ENCODE peak calls at places on chromosomes 11 and 22, in five cellular contexts. One of them, this sample, is unnamed.

GRCh38 chr11:122720482-122720881 is 65.0 kb downstream of the UBASH3B start:
- DNase-seq in GM12878: no peak
- DNase-seq in hepatocyte: no peak
- DNase-seq in GM23338: no peak
- DNase-seq in fibroblast of lung: no peak
- DNase-seq in this sample: no peak

GRCh38 chr11:130781906-130782305 is 134.4 kb downstream of the SNX19 start:
- DNase-seq in hepatocyte: no peak
- DNase-seq in fibroblast of lung: peak; percentile 35
- DNase-seq in GM23338: no peak
- DNase-seq in GM12878: no peak
- DNase-seq in this sample: peak; percentile 24

GRCh38 chr11:62921573-62922188 is 518 bp upstream of the CHRM1 start:
- DNase-seq in fibroblast of lung: no peak
- DNase-seq in GM12878: no peak
- DNase-seq in hepatocyte: no peak
- DNase-seq in GM23338: no peak
- DNase-seq in this sample: peak; percentile 44

GRCh38 chr11:132821027-132821426 is 711.3 kb downstream of the OPCML start:
- DNase-seq in hepatocyte: peak; percentile 14
- DNase-seq in GM23338: no peak
- DNase-seq in GM12878: no peak
- DNase-seq in fibroblast of lung: no peak
- DNase-seq in this sample: no peak

GRCh38 chr11:103433380-103433779 is 324.2 kb downstream of the DYNC2H1 start:
- DNase-seq in GM12878: no peak
- DNase-seq in GM23338: no peak
- DNase-seq in hepatocyte: no peak
- DNase-seq in fibroblast of lung: peak; percentile 91
- DNase-seq in this sample: peak; percentile 69

GRCh38 chr11:67416416-67417335 is 1.2 kb downstream of the CARNS1 start:
- DNase-seq in fibroblast of lung: peak; percentile 18
- DNase-seq in GM12878: no peak
- DNase-seq in GM23338: peak; percentile 36
- DNase-seq in hepatocyte: peak; percentile 49
- DNase-seq in this sample: no peak

GRCh38 chr11:47966621-47967020 is 13.7 kb upstream of the PTPRJ start:
- DNase-seq in hepatocyte: no peak
- DNase-seq in fibroblast of lung: no peak
- DNase-seq in GM23338: no peak
- DNase-seq in GM12878: no peak
- DNase-seq in this sample: no peak

GRCh38 chr11:126355926-126356897 is 726 bp downstream of the ST3GAL4 start:
- DNase-seq in GM23338: peak; percentile 57
- DNase-seq in fibroblast of lung: no peak
- DNase-seq in hepatocyte: no peak
- DNase-seq in GM12878: no peak
- DNase-seq in this sample: no peak

GRCh38 chr11:61967924-61968757 is 707 bp upstream of the FTH1 start:
- DNase-seq in GM12878: peak; percentile 62
- DNase-seq in fibroblast of lung: peak; percentile 35
- DNase-seq in hepatocyte: peak; percentile 53
- DNase-seq in GM23338: peak; percentile 52
- DNase-seq in this sample: peak; percentile 38

GRCh38 chr11:4809246-4809645 is 5.1 kb upstream of the OR52R1 start:
- DNase-seq in GM23338: no peak
- DNase-seq in GM12878: no peak
- DNase-seq in hepatocyte: no peak
- DNase-seq in fibroblast of lung: no peak
- DNase-seq in this sample: no peak

GRCh38 chr11:83241291-83241946 is 44.7 kb downstream of the CCDC90B start:
- DNase-seq in fibroblast of lung: peak; percentile 70
- DNase-seq in GM12878: no peak
- DNase-seq in GM23338: peak; percentile 88
- DNase-seq in hepatocyte: peak; percentile 79
- DNase-seq in this sample: peak; percentile 68

GRCh38 chr22:30398685-30399680 is 2.2 kb downstream of the SEC14L2 start:
- DNase-seq in hepatocyte: no peak
- DNase-seq in fibroblast of lung: no peak
- DNase-seq in GM23338: no peak
- DNase-seq in GM12878: no peak
- DNase-seq in this sample: no peak

GRCh38 chr11:93577291-93577690 is 34.1 kb upstream of the SMCO4 start:
- DNase-seq in hepatocyte: no peak
- DNase-seq in GM23338: no peak
- DNase-seq in GM12878: no peak
- DNase-seq in fibroblast of lung: peak; percentile 73
- DNase-seq in this sample: no peak

GRCh38 chr11:77071671-77072605 is 5.2 kb downstream of the CAPN5 start:
- DNase-seq in GM23338: no peak
- DNase-seq in fibroblast of lung: peak; percentile 19
- DNase-seq in GM12878: no peak
- DNase-seq in hepatocyte: no peak
- DNase-seq in this sample: no peak

GRCh38 chr11:114262681-114263509 is 33.3 kb upstream of the NNMT start:
- DNase-seq in GM12878: no peak
- DNase-seq in GM23338: peak; percentile 72
- DNase-seq in fibroblast of lung: peak; percentile 69
- DNase-seq in hepatocyte: peak; percentile 71
- DNase-seq in this sample: peak; percentile 52

GRCh38 chr22:49492756-49493251 is 334.9 kb downstream of the BRD1 start:
- DNase-seq in GM12878: no peak
- DNase-seq in hepatocyte: no peak
- DNase-seq in GM23338: no peak
- DNase-seq in fibroblast of lung: no peak
- DNase-seq in this sample: no peak

GRCh38 chr11:1564535-1565172 is 7.4 kb downstream of the DUSP8 start:
- DNase-seq in GM12878: no peak
- DNase-seq in GM23338: peak; percentile 84
- DNase-seq in hepatocyte: peak; percentile 80
- DNase-seq in fibroblast of lung: peak; percentile 89
- DNase-seq in this sample: no peak

GRCh38 chr22:22410121-22410520 is 98.4 kb downstream of the ZNF280B start:
- DNase-seq in fibroblast of lung: no peak
- DNase-seq in hepatocyte: no peak
- DNase-seq in GM23338: no peak
- DNase-seq in GM12878: no peak
- DNase-seq in this sample: no peak

GRCh38 chr11:45857834-45858492 is 10.7 kb downstream of the CRY2 start:
- DNase-seq in GM23338: no peak
- DNase-seq in hepatocyte: peak; percentile 58
- DNase-seq in fibroblast of lung: peak; percentile 82
- DNase-seq in GM12878: no peak
- DNase-seq in this sample: no peak

GRCh38 chr11:127610787-127611186 is 610.2 kb upstream of the KIRREL3 start:
- DNase-seq in GM12878: no peak
- DNase-seq in hepatocyte: no peak
- DNase-seq in fibroblast of lung: no peak
- DNase-seq in GM23338: no peak
- DNase-seq in this sample: no peak

GRCh38 chr11:127616171-127616570 is 615.6 kb upstream of the KIRREL3 start:
- DNase-seq in GM23338: no peak
- DNase-seq in fibroblast of lung: no peak
- DNase-seq in GM12878: no peak
- DNase-seq in hepatocyte: no peak
- DNase-seq in this sample: no peak

GRCh38 chr11:127609025-127609788 is 608.6 kb upstream of the KIRREL3 start:
- DNase-seq in GM12878: no peak
- DNase-seq in GM23338: peak; percentile 59
- DNase-seq in hepatocyte: peak; percentile 26
- DNase-seq in fibroblast of lung: no peak
- DNase-seq in this sample: no peak

DNA sequence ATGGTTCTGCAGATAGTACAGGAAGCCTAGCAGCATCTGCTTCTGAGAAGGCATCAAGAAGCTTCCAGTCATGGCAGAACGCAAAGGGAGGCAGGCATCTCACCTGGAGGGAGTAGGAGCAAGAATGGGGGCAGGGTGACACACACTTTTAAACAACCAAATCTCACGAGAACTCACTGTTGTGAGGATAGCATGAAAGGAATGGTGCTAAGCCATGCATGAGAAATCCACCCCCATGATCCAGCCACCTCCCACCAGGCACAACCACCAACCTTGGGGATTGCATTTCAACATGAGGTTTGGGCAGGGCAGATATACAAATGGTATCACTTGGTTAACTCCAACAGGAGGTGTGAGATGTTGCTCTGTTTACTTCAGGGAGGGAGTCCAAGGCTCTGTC is 612.0 kb upstream of the KIRREL3 start:
- DNase-seq in GM12878: no peak
- DNase-seq in fibroblast of lung: no peak
- DNase-seq in GM23338: no peak
- DNase-seq in hepatocyte: no peak
- DNase-seq in this sample: no peak
- H3K79me2 ChIP-seq in GM12878: no peaks in the 10 kb centered on the region
- H3K79me2 ChIP-seq in fibroblast of lung: no peaks in the 10 kb centered on the region
- H3K79me2 ChIP-seq in GM23338: no peaks in the 10 kb centered on the region
- H3K79me2 ChIP-seq in hepatocyte: no peaks in the 10 kb centered on the region
- H3K79me2 ChIP-seq in this sample: no peaks in the 10 kb centered on the region

GRCh38 chr22:35399114-35399677 is 744 bp upstream of the MCM5 start:
- DNase-seq in GM23338: peak; percentile 52
- DNase-seq in GM12878: no peak
- DNase-seq in hepatocyte: no peak
- DNase-seq in fibroblast of lung: no peak
- DNase-seq in this sample: no peak
- H3K4me1 ChIP-seq in GM23338: peaks cover 24% of the 10 kb centered on the region
- H3K4me1 ChIP-seq in GM12878: peaks cover 32% of the 10 kb centered on the region
- H3K4me1 ChIP-seq in hepatocyte: peaks cover 8% of the 10 kb centered on the region
- H3K4me1 ChIP-seq in fibroblast of lung: no peaks in the 10 kb centered on the region
- H3K4me1 ChIP-seq in this sample: peaks cover 9% of the 10 kb centered on the region

GRCh38 chr22:24109649-24110048 is 71.6 kb upstream of the SUSD2 start:
- DNase-seq in fibroblast of lung: no peak
- DNase-seq in GM23338: no peak
- DNase-seq in GM12878: no peak
- DNase-seq in hepatocyte: no peak
- DNase-seq in this sample: no peak

GRCh38 chr22:24105661-24106060 is 75.6 kb upstream of the SUSD2 start:
- DNase-seq in fibroblast of lung: no peak
- DNase-seq in GM23338: no peak
- DNase-seq in hepatocyte: no peak
- DNase-seq in GM12878: no peak
- DNase-seq in this sample: no peak

GRCh38 chr22:24107668-24108067 is 73.6 kb upstream of the SUSD2 start:
- DNase-seq in GM12878: no peak
- DNase-seq in hepatocyte: no peak
- DNase-seq in fibroblast of lung: peak; percentile 92
- DNase-seq in GM23338: no peak
- DNase-seq in this sample: no peak

GRCh38 chr22:24106385-24107381 is 74.6 kb upstream of the SUSD2 start:
- DNase-seq in GM12878: peak; percentile 41
- DNase-seq in hepatocyte: no peak
- DNase-seq in fibroblast of lung: peak; percentile 14
- DNase-seq in GM23338: peak; percentile 45
- DNase-seq in this sample: no peak

DNA sequence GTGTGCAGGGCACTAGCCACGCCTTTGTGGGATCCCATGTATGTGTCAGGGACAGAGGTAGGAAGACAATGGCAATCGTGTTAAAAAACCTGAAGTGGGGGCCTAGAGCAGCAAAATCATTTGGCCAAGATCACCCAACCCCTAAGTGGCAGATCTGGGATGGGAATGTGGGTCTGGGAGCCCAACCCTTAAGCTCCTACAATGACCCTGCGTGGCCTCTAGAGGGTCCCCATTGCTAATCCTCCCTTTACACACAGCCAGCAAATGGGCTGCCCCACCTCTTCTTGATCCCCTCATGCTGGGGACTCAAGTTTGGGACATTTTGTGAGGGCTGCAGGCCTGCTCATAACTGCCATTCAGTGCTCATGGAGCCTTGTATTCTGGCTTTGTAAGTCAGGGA is 73.2 kb upstream of the SUSD2 start:
- DNase-seq in GM23338: peak; percentile 75
- DNase-seq in GM12878: no peak
- DNase-seq in fibroblast of lung: no peak
- DNase-seq in hepatocyte: no peak
- DNase-seq in this sample: no peak
- H2AFZ ChIP-seq in GM23338: no peak overlapping the region
- H2AFZ ChIP-seq in GM12878: no peak overlapping the region
- H2AFZ ChIP-seq in fibroblast of lung: peak overlapping the region; percentile 75
- H2AFZ ChIP-seq in hepatocyte: no peak overlapping the region
- H2AFZ ChIP-seq in this sample: no peak overlapping the region

GRCh38 chr11:22659783-22660182 is 6.6 kb upstream of the GAS2 start:
- DNase-seq in hepatocyte: no peak
- DNase-seq in GM23338: no peak
- DNase-seq in GM12878: no peak
- DNase-seq in fibroblast of lung: no peak
- DNase-seq in this sample: no peak
- H3K79me2 ChIP-seq in hepatocyte: no peaks in the 10 kb centered on the region
- H3K79me2 ChIP-seq in GM23338: no peaks in the 10 kb centered on the region
- H3K79me2 ChIP-seq in GM12878: no peaks in the 10 kb centered on the region
- H3K79me2 ChIP-seq in fibroblast of lung: no peaks in the 10 kb centered on the region
- H3K79me2 ChIP-seq in this sample: no peaks in the 10 kb centered on the region

DNA sequence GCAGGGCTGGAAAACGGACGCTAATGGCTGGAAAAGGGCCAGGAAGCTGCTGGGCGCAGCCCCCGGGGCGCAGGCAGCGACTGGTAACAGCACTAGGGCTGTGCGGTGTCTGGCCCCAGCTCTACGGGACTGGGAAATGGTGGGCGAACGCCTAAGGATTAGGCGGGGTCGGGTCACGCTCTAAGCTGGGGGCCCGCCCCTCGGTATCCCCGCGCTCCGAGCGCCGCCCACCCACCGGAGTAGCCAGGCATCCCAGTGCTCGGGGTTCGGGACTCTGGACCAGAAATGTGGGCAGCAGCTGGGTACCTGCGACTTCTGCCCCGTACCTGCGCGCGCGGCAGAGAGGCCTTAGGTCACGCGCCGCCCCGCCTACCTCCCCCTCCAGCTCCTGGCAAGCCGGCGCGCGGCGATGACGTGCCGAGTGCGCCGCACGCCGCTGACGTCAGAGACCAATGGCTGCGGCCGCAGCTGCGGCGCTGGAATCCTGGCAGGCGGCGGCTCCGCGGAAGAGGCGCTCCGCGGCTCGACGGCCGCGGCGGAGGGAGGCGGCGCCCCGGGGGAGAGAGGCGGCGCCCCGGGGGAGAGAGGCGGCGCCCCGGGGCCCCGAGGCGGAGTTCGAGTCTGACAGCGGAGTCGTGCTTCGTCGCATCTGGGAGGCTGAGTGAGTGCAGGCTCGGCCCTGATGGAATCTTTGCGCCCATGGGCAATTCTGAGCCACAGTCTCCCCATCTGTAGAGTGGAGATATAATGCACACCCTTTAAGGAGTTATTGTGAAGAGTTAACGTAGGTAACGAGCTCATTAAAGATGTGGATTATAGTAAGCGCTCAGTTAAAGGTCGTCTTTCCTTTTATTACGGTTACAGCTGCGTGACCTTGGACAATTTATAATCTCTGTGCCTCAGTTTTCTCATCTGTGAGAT is at the start of the genes HPS4 and SRRD:
- DNase-seq in GM23338: peak; percentile 97
- DNase-seq in fibroblast of lung: peak; percentile 87
- DNase-seq in hepatocyte: peak; percentile 98
- DNase-seq in GM12878: peak; percentile 56
- DNase-seq in this sample: peak; percentile 79
- H3K4me1 ChIP-seq in GM23338: peaks cover 27% of the 10 kb centered on the region
- H3K4me1 ChIP-seq in fibroblast of lung: peaks cover 9% of the 10 kb centered on the region
- H3K4me1 ChIP-seq in hepatocyte: peaks cover 28% of the 10 kb centered on the region
- H3K4me1 ChIP-seq in GM12878: peaks cover 23% of the 10 kb centered on the region
- H3K4me1 ChIP-seq in this sample: peaks cover 23% of the 10 kb centered on the region

GRCh38 chr11:9263840-9264380 is 1.2 kb downstream of the DENND5A start:
- DNase-seq in fibroblast of lung: peak; percentile 48
- DNase-seq in GM23338: no peak
- DNase-seq in hepatocyte: no peak
- DNase-seq in GM12878: peak; percentile 82
- DNase-seq in this sample: no peak
- H2AFZ ChIP-seq in fibroblast of lung: no peak overlapping the region
- H2AFZ ChIP-seq in GM23338: no peak overlapping the region
- H2AFZ ChIP-seq in hepatocyte: no peak overlapping the region
- H2AFZ ChIP-seq in GM12878: no peak overlapping the region
- H2AFZ ChIP-seq in this sample: peak overlapping the region; percentile 85